ENCODE peak calls at places on chromosome 3, in ten cellular contexts. X, V, M, T, I, L, C, D, Q and P are unnamed samples.

GRCh38 chr3:196537319-196537984 is 22.3 kb upstream of the SMCO1 start:
- DNase-seq in Q (peak), X (peak), L (peak), V (no peak), D (peak), M (no peak), I (peak), T (no peak), C (peak), P (no peak)

GRCh38 chr3:114878119-114878839 is 268.8 kb downstream of the ZBTB20 start:
- DNase-seq in T (no peak), X (peak), M (peak), C (no peak), I (peak), Q (peak), D (peak), L (no peak), V (no peak), P (no peak)

GRCh38 chr3:99658274-99658673 is 19.9 kb downstream of the COL8A1 start:
- DNase-seq in X (no peak), Q (no peak), T (no peak), C (no peak), M (no peak), I (no peak), L (no peak), V (no peak), D (no peak), P (no peak)

GRCh38 chr3:79521221-79521848 is 246.5 kb downstream of the ROBO1 start:
- DNase-seq in V (peak), X (peak), I (peak), M (peak), Q (peak), C (peak), L (peak), D (peak), T (no peak), P (no peak)

GRCh38 chr3:66140106-66140505 is 80.7 kb upstream of the SLC25A26 start:
- DNase-seq in L (no peak), D (peak), C (no peak), I (no peak), T (no peak), M (no peak), V (no peak), Q (no peak), X (no peak), P (no peak)

GRCh38 chr3:10350324-10350985 is 29.5 kb upstream of the SEC13 start:
- DNase-seq in C (no peak), X (peak), I (no peak), T (no peak), M (no peak), L (no peak), Q (no peak), D (no peak), V (no peak), P (no peak)

GRCh38 chr3:97835761-97836160 is 13.9 kb downstream of the CRYBG3 start:
- DNase-seq in Q (peak), L (no peak), T (no peak), D (peak), M (peak), V (no peak), C (no peak), X (peak), I (no peak), P (no peak)

GRCh38 chr3:149969945-149970715 is 565 bp downstream of the PFN2 start:
- DNase-seq in V (peak), I (peak), C (peak), D (peak), T (peak), L (peak), Q (peak), X (peak), M (peak), P (peak)

GRCh38 chr3:182979719-182980191 is 583 bp downstream of the DCUN1D1 start:
- DNase-seq in T (no peak), X (no peak), Q (peak), M (no peak), I (peak), V (no peak), D (no peak), L (peak), C (peak), P (no peak)

GRCh38 chr3:129708328-129708861 is 101.9 kb upstream of the PLXND1 start:
- DNase-seq in I (no peak), X (peak), M (no peak), L (no peak), Q (no peak), V (no peak), T (no peak), D (no peak), C (no peak), P (no peak)

GRCh38 chr3:15420871-15421270 is 6.5 kb downstream of the METTL6 start:
- DNase-seq in I (peak), C (no peak), V (no peak), X (peak), D (peak), T (no peak), L (no peak), M (peak), Q (peak), P (no peak)

GRCh38 chr3:195751584-195751983 is 30.8 kb downstream of the MUC20 start:
- DNase-seq in Q (no peak), V (no peak), C (no peak), L (no peak), D (no peak), T (no peak), X (no peak), I (no peak), M (no peak), P (no peak)

GRCh38 chr3:111521881-111522280 is 20.1 kb upstream of the CD96 start:
- DNase-seq in V (peak), L (no peak), Q (no peak), C (no peak), X (peak), I (no peak), M (peak), T (no peak), D (peak), P (no peak)

GRCh38 chr3:13308406-13308805 is 111.7 kb downstream of the NUP210 start:
- DNase-seq in D (peak), Q (peak), T (no peak), X (peak), I (peak), C (peak), M (peak), V (peak), L (peak), P (peak)

GRCh38 chr3:24495334-24495994 is 814 bp upstream of the THRB start:
- DNase-seq in M (no peak), X (no peak), I (peak), Q (no peak), L (no peak), D (no peak), T (no peak), C (no peak), V (no peak), P (no peak)

GRCh38 chr3:18740631-18741583 is 315.8 kb upstream of the SATB1 start:
- DNase-seq in V (no peak), X (no peak), I (no peak), T (no peak), Q (no peak), M (no peak), C (peak), L (peak), D (no peak), P (no peak)

GRCh38 chr3:196659901-196660351 is 20.4 kb downstream of the NRROS start:
- DNase-seq in T (no peak), V (no peak), M (no peak), Q (no peak), D (no peak), L (no peak), C (no peak), I (no peak), X (no peak), P (no peak)

GRCh38 chr3:16335772-16336621 is 71.0 kb downstream of the OXNAD1 start:
- DNase-seq in M (no peak), V (peak), D (no peak), T (no peak), C (no peak), I (no peak), Q (peak), X (no peak), L (no peak), P (no peak)

GRCh38 chr3:11717301-11717700 is 73.6 kb upstream of the VGLL4 start:
- DNase-seq in Q (peak), V (peak), D (peak), I (no peak), L (no peak), C (no peak), T (no peak), X (no peak), M (no peak), P (no peak)

GRCh38 chr3:127044996-127045395 is 62.1 kb downstream of the PLXNA1 start:
- DNase-seq in Q (peak), I (peak), V (no peak), L (peak), D (no peak), X (peak), M (no peak), T (no peak), C (no peak), P (no peak)

GRCh38 chr3:156317457-156317856 is 197.1 kb downstream of the KCNAB1 start:
- DNase-seq in L (no peak), D (peak), T (no peak), Q (peak), V (peak), I (peak), C (no peak), M (peak), X (peak), P (no peak)

GRCh38 chr3:47250309-47251060 is 32.1 kb downstream of the KIF9 start:
- DNase-seq in D (peak), V (peak), C (peak), I (peak), L (peak), T (no peak), X (peak), M (no peak), Q (peak), P (peak)

GRCh38 chr3:177731644-177732268 is 534.5 kb upstream of the TBL1XR1 start:
- DNase-seq in X (peak), T (no peak), I (peak), C (no peak), L (no peak), M (peak), Q (peak), V (peak), D (peak), P (no peak)

GRCh38 chr3:70000028-70000410 is 486 bp downstream of the SAMMSON start:
- DNase-seq in I (no peak), V (no peak), C (no peak), T (no peak), Q (peak), X (no peak), D (no peak), L (no peak), M (no peak), P (no peak)

GRCh38 chr3:127483005-127483641 is 107.4 kb downstream of the TPRA1 start:
- DNase-seq in M (no peak), L (no peak), V (no peak), X (no peak), Q (no peak), D (no peak), C (no peak), I (no peak), T (no peak), P (no peak)

GRCh38 chr3:33722186-33722585 is 4.1 kb upstream of the CLASP2 start:
- DNase-seq in T (no peak), C (no peak), X (peak), M (peak), V (no peak), L (no peak), I (no peak), D (peak), Q (peak), P (no peak)

GRCh38 chr3:10370429-10370828 is 49.5 kb upstream of the SEC13 start:
- DNase-seq in D (peak), X (peak), L (no peak), I (no peak), Q (peak), C (no peak), M (peak), T (no peak), V (peak), P (no peak)

GRCh38 chr3:98746882-98747281 is 16.3 kb upstream of the ST3GAL6 start:
- DNase-seq in Q (peak), V (peak), X (no peak), M (peak), T (no peak), C (no peak), L (no peak), I (no peak), D (no peak), P (no peak)

GRCh38 chr3:59750391-59750790 is 700.6 kb upstream of the CFAP20DC start:
- DNase-seq in V (no peak), T (no peak), D (no peak), M (no peak), X (no peak), C (no peak), L (no peak), Q (no peak), I (no peak), P (no peak)

GRCh38 chr3:49723301-49723630 is 485 bp downstream of the GMPPB start:
- DNase-seq in C (peak), D (peak), I (peak), L (peak), X (peak), Q (peak), T (no peak), V (peak), M (peak), P (peak)

GRCh38 chr3:129001101-129001816 is at the start of gene EFCC1:
- DNase-seq in C (no peak), Q (no peak), X (no peak), I (no peak), V (peak), M (no peak), T (no peak), L (no peak), D (no peak), P (no peak)

GRCh38 chr3:120435621-120436020 is 15.2 kb downstream of the FSTL1 start:
- DNase-seq in T (no peak), C (no peak), I (peak), L (no peak), Q (peak), D (peak), X (peak), M (peak), V (peak), P (no peak)

GRCh38 chr3:71069797-71070196 is 513.7 kb downstream of the FOXP1 start:
- DNase-seq in X (peak), Q (peak), D (peak), C (peak), T (no peak), V (peak), I (peak), L (peak), M (no peak), P (no peak)

GRCh38 chr3:35639251-35640185 is at the start of gene ARPP21:
- DNase-seq in X (peak), D (peak), C (no peak), M (peak), L (peak), T (no peak), I (peak), Q (no peak), V (peak), P (no peak)

GRCh38 chr3:52754373-52754772 is 16.4 kb downstream of the NEK4 start:
- DNase-seq in D (no peak), T (no peak), Q (no peak), M (no peak), X (no peak), C (no peak), L (no peak), I (no peak), V (no peak), P (no peak)

GRCh38 chr3:120894285-120894684 is 13.7 kb upstream of the STXBP5L start:
- DNase-seq in I (peak), V (peak), T (no peak), M (peak), Q (no peak), L (no peak), D (peak), C (no peak), X (no peak), P (peak)

GRCh38 chr3:5123937-5124336 is 1.8 kb downstream of the ARL8B start:
- DNase-seq in T (no peak), L (no peak), Q (no peak), X (no peak), M (no peak), V (no peak), C (no peak), D (no peak), I (no peak), P (no peak)

GRCh38 chr3:5128861-5129260 is 6.8 kb downstream of the ARL8B start:
- DNase-seq in L (no peak), C (no peak), X (no peak), Q (no peak), I (no peak), D (no peak), V (no peak), M (no peak), T (no peak), P (no peak)

GRCh38 chr3:5122030-5122740 is at the start of gene ARL8B:
- DNase-seq in D (peak), L (peak), T (peak), V (peak), M (peak), Q (peak), I (peak), C (peak), X (peak), P (peak)

GRCh38 chr3:5122741-5123706 is 932 bp downstream of the ARL8B start:
- DNase-seq in V (peak), Q (peak), T (no peak), L (peak), I (peak), X (peak), C (peak), D (peak), M (peak), P (peak)

DNA sequence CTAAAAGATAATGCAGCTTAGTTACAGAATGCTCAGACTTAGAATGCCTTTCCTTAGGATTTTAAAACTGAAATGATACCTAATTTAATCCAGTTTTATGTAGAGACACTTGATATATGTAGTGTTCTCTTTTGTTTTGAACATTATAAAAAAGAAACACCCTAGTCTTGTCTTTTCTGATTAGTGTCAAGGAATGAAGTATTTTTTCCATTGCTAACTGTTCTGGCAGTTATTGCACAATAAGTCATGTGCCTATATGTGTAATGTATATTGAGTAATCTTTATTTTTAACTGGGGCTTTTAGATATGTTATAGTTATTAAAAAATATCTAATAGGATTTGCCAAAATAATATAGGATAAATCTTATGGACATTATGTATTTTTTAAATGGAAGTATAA is 4.5 kb downstream of the ARL8B start:
- DNase-seq in I (no peak), T (no peak), C (no peak), L (no peak), M (no peak), V (peak), D (peak), Q (peak), X (peak), P (no peak)
- H3K4me3 ChIP-seq in I (no peak), T (no peak), C (no peak), L (no peak), M (no peak), V (peak), D (no peak), Q (peak), X (no peak), P (no peak)

GRCh38 chr3:173876476-173876875 is 478.9 kb downstream of the NLGN1 start:
- DNase-seq in M (no peak), Q (peak), D (peak), X (peak), C (no peak), T (no peak), V (no peak), I (no peak), L (no peak), P (no peak)
- TF ChIP-seq CTCF in M (peak), Q (peak), D (peak), X (peak), C (no peak), T (no peak), V (peak), I (peak), L (peak), P (peak)

GRCh38 chr3:186772281-186772885 is 11.0 kb upstream of the EIF4A2 start:
- DNase-seq in I (no peak), D (no peak), M (no peak), X (no peak), C (no peak), L (no peak), Q (no peak), V (no peak), T (no peak), P (no peak)
- H3K4me3 ChIP-seq in I (no peak), D (peak), M (peak), X (peak), C (peak), L (peak), Q (peak), V (peak), T (peak), P (no peak)

GRCh38 chr3:194128202-194128907 is 7.6 kb upstream of the HES1 start:
- DNase-seq in C (peak), T (no peak), M (peak), L (no peak), D (no peak), Q (no peak), X (no peak), I (no peak), V (no peak), P (no peak)
- TF ChIP-seq CTCF in C (peak), T (no peak), M (no peak), L (peak), D (no peak), Q (peak), X (no peak), I (no peak), V (no peak), P (no peak)

DNA sequence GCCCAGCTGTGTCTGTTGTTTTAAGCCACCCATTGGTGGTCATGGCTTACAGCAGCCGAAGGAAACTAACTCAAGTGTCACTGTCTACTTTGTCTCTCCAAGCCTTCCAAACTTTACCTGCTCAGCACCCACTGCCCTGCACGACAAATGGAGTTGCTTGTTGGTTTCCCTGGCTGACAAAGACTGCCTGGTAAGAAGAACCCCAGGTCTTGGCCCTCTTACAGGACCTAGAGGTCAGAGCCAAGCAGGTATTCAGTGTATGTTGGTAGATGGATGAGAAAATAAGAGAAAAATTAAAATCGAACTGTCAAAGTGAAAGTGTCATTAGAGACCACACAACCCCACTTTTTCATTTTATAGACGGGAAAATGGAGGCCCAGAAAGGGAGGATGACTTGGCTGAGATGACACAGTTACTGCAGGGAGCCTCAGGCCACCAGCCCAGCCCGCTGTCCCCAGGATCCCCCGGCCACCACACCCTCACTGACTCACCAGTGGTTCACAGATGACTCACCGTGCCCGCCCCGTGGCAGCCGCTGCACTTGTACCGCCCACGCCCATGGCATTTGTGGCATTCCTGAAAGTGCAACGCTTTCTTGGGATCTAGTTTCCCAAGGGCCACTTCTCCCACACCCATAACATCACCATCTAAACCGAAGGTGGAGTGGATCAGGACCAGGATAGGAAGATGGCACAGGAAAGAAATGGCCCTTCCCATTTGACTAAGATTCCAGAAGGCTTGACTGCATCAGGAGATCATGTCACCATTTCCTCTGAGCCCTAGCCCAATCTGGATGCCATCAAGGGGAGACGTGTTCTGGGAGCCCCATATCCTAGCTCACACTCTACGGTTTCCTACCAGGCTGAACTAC is 15.2 kb downstream of the SSUH2 start:
- DNase-seq in T (no peak), V (peak), X (peak), I (peak), D (peak), C (peak), Q (peak), L (no peak), M (peak), P (no peak)
- H3K4me3 ChIP-seq in T (no peak), V (no peak), X (no peak), I (no peak), D (no peak), C (no peak), Q (no peak), L (no peak), M (no peak), P (no peak)

GRCh38 chr3:58432905-58433304 is 727 bp downstream of the PDHB start:
- DNase-seq in Q (no peak), V (no peak), I (no peak), C (no peak), L (no peak), X (no peak), D (no peak), M (no peak), T (no peak), P (no peak)

GRCh38 chr3:58434170-58434507 is 507 bp upstream of the PDHB start:
- DNase-seq in C (no peak), Q (no peak), M (no peak), I (no peak), X (no peak), T (no peak), V (no peak), L (no peak), D (no peak), P (peak)

GRCh38 chr3:58434990-58435389 is 1.4 kb upstream of the PDHB start:
- DNase-seq in I (peak), L (no peak), T (no peak), M (peak), D (peak), C (no peak), X (peak), Q (peak), V (peak), P (no peak)

GRCh38 chr3:58434511-58434910 is 879 bp upstream of the PDHB start:
- DNase-seq in V (no peak), C (no peak), X (no peak), L (no peak), M (no peak), Q (no peak), I (no peak), D (no peak), T (no peak), P (no peak)

GRCh38 chr3:58433400-58434169 is at the start of gene PDHB:
- DNase-seq in M (peak), L (peak), C (peak), V (peak), I (peak), Q (peak), D (peak), X (peak), T (peak), P (peak)
- TF ChIP-seq CTCF in M (no peak), L (peak), C (no peak), V (no peak), I (peak), Q (no peak), D (no peak), X (no peak), T (no peak), P (no peak)